ENCODE peak calls at places on chromosomes 5 and 9, in five cellular contexts. F is heart right ventricle, L is GM23248, R is A673, W is H9. Z is an unnamed sample. For H3K9me3, the result is how much of the 10 kb centered on the place peaks cover.

GRCh38 chr5:112878760-112879159 is 17.7 kb downstream of the SRP19 start:
- DNase-seq in R (no peak), W (no peak), F (no peak), L (no peak), Z (no peak)

GRCh38 chr5:56119050-56119449 is 114.1 kb downstream of the ANKRD55 start:
- DNase-seq in L (no peak), F (no peak), R (no peak), W (no peak), Z (no peak)

GRCh38 chr5:128304791-128305190 is 221.2 kb downstream of the SLC12A2 start:
- DNase-seq in F (no peak), W (no peak), R (no peak), L (peak), Z (no peak)

GRCh38 chr5:169649486-169649885 is 12.4 kb downstream of the DOCK2 start:
- DNase-seq in R (no peak), W (no peak), L (peak), F (no peak), Z (no peak)

GRCh38 chr9:113488490-113488889 is 25.0 kb downstream of the RGS3 start:
- DNase-seq in W (no peak), R (no peak), L (peak), F (peak), Z (no peak)

GRCh38 chr5:164148292-164148691 is 642.9 kb downstream of the MAT2B start:
- DNase-seq in L (no peak), R (no peak), F (no peak), W (no peak), Z (no peak)

GRCh38 chr9:16883586-16883985 is 13.1 kb upstream of the BNC2 start:
- DNase-seq in W (no peak), L (peak), F (no peak), R (no peak), Z (no peak)

GRCh38 chr9:110850401-110851135 is 182.0 kb downstream of the MUSK start:
- DNase-seq in W (no peak), R (peak), L (no peak), F (no peak), Z (no peak)

GRCh38 chr5:176533390-176533789 is 3.8 kb downstream of the RNF44 start:
- DNase-seq in F (peak), W (no peak), R (peak), L (no peak), Z (peak)

GRCh38 chr9:123571240-123571639 is 215.2 kb downstream of the CRB2 start:
- DNase-seq in W (no peak), F (no peak), L (no peak), R (no peak), Z (no peak)

GRCh38 chr5:55911784-55912653 is 60.9 kb downstream of the IL31RA start:
- DNase-seq in W (no peak), L (peak), R (no peak), F (no peak), Z (peak)

GRCh38 chr5:178398856-178399722 is 166.5 kb upstream of the PHYKPL start:
- DNase-seq in F (no peak), W (no peak), R (no peak), L (no peak), Z (no peak)

GRCh38 chr9:97895695-97896332 is 26.5 kb downstream of the TRMO start:
- DNase-seq in R (peak), L (peak), W (peak), F (no peak), Z (no peak)

GRCh38 chr5:135186662-135187522 is 152.9 kb upstream of the PITX1 start:
- DNase-seq in R (no peak), L (no peak), W (no peak), F (no peak), Z (no peak)

GRCh38 chr5:179312557-179313235 is 32.6 kb downstream of the ADAMTS2 start:
- DNase-seq in F (peak), R (no peak), L (no peak), W (no peak), Z (no peak)

GRCh38 chr5:91443761-91444467 is 60.8 kb upstream of the ARRDC3 start:
- DNase-seq in W (no peak), R (no peak), F (no peak), L (peak), Z (no peak)

GRCh38 chr9:114238919-114239879 is 83.7 kb upstream of the ORM1 start:
- DNase-seq in F (no peak), R (peak), W (peak), L (peak), Z (no peak)

GRCh38 chr5:7794301-7794700 is 56.6 kb downstream of the CFAP90 start:
- DNase-seq in L (no peak), F (no peak), W (no peak), R (no peak), Z (no peak)

GRCh38 chr5:116135344-116135743 is 50.5 kb downstream of the COMMD10 start:
- DNase-seq in L (no peak), R (no peak), W (no peak), F (no peak), Z (no peak)

GRCh38 chr5:32303755-32304120 is 9.0 kb downstream of the MTMR12 start:
- DNase-seq in W (no peak), R (no peak), F (no peak), L (no peak), Z (no peak)

GRCh38 chr9:82275531-82275930 is 287.0 kb downstream of the SPATA31D1 start:
- DNase-seq in L (peak), F (no peak), W (no peak), R (no peak), Z (no peak)

GRCh38 chr9:105243015-105243686 is 1.3 kb upstream of the SLC44A1 start:
- DNase-seq in F (no peak), W (no peak), R (no peak), L (peak), Z (no peak)

GRCh38 chr9:129834489-129835127 is 467 bp downstream of the C9orf78 start:
- DNase-seq in W (no peak), L (peak), F (no peak), R (no peak), Z (no peak)

GRCh38 chr5:132378580-132378979 is 9.1 kb downstream of the SLC22A5 start:
- DNase-seq in L (peak), W (no peak), R (no peak), F (no peak), Z (no peak)

GRCh38 chr5:36363101-36363500 is 61.4 kb upstream of the RANBP3L start:
- DNase-seq in R (no peak), F (no peak), L (peak), W (peak), Z (no peak)

DNA sequence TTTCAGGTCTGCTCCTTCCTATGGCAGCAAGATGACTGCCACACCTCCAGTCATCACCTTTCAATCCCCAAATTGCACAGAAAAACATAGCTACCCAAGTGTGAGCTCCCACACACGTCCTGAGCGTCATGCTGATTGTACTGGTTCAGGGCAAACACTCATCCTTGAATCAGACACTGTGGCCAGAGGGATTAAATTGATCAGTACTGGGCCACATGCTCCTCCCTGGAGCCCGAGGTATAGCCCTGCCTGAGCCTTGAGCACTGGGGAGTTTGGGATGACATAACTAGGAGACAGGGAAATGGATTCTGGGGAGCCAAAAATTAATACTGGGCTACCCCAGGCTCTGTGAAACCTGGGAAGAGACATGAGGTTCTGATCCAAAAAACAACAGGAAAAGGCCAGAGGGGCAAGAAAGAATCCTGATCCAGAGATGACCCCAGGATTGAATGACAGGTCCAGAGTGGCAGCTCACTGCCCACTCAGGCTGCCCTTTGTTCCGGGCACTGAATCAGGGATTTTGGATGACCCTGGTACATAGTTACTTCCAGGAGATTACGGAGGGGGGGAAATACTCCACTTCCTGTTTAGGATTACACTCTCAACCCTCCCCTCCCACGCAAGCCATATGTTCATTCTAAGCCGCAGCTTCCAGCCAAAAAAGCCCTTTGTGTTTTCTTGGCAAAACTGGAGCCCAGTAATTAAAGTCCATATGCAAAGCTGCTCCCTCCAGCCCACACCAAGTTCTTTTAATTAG is 141.6 kb upstream of the SPRY4 start:
- DNase-seq in L (peak), F (no peak), R (peak), W (no peak), Z (no peak)
- H3K27ac ChIP-seq in L (peak), F (no peak), R (peak), W (no peak), Z (no peak)

GRCh38 chr5:152730176-152730575 is 325.1 kb upstream of the NMUR2 start:
- DNase-seq in W (no peak), F (no peak), R (no peak), L (no peak), Z (no peak)
- H3K9me3 ChIP-seq in W (under half), F (under half), R (under half), L (under half), Z (under half)

GRCh38 chr9:93461414-93461743 is 8.0 kb upstream of the FAM120AOS start:
- DNase-seq in R (no peak), F (no peak), L (no peak), W (no peak), Z (no peak)

GRCh38 chr9:93460689-93461413 is 7.5 kb upstream of the FAM120AOS start:
- DNase-seq in F (no peak), L (no peak), R (no peak), W (no peak), Z (no peak)

GRCh38 chr9:93458702-93459101 is 5.3 kb upstream of the FAM120AOS start:
- DNase-seq in R (no peak), F (no peak), W (no peak), L (no peak), Z (no peak)

GRCh38 chr9:93461810-93462209 is 8.4 kb upstream of the FAM120AOS start:
- DNase-seq in F (no peak), W (no peak), R (no peak), L (peak), Z (no peak)

GRCh38 chr9:93459432-93459847 is 6.1 kb upstream of the FAM120AOS start:
- DNase-seq in L (no peak), W (no peak), R (no peak), F (no peak), Z (no peak)
- H3K27ac ChIP-seq in L (no peak), W (no peak), R (no peak), F (no peak), Z (peak)

GRCh38 chr9:80231847-80232246 is 660.1 kb downstream of the TLE4 start:
- DNase-seq in L (no peak), R (no peak), W (no peak), F (no peak), Z (no peak)
- H3K9me3 ChIP-seq in L (under half), R (under half), W (under half), F (under half), Z (under half)

DNA sequence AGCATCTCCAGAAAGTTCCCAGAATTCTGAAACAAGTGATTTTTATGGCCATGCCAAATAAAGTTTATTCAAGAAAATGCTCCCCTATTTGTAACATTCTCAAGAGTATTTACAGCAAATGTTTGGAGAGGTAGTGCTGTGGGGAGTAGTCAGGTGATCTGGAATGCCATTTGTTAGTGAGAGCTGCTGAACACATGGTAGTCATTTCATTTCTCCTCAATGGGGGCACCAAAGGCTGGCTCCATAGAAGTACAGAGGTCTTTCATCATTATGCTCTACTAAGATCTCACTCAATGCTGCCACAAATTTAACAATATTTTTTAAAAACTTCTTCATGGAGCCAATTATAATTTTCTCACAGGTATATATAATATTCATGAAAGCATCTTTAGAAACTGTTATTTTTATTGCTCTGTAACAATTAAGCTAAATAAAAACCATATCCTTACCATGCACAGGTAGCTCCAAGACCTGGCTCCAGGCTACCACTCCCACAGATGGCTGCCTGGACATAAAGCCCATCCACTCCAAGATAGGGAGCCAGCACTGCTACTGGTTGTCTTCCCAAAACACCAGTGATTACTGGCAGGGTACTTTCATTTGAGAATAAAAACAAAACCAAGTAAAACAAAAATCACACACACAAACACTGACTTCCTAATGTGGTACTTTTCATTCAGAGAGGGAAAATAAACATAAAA is 200.8 kb downstream of the PLK2 start:
- DNase-seq in L (no peak), F (no peak), R (no peak), W (no peak), Z (no peak)
- H3K27ac ChIP-seq in L (peak), F (no peak), R (no peak), W (no peak), Z (no peak)

GRCh38 chr5:19555436-19555835 is 432.6 kb downstream of the CDH18 start:
- DNase-seq in L (no peak), W (no peak), F (no peak), R (no peak), Z (no peak)

GRCh38 chr5:19554524-19554923 is 433.5 kb downstream of the CDH18 start:
- DNase-seq in W (no peak), R (no peak), L (no peak), F (no peak), Z (no peak)

DNA sequence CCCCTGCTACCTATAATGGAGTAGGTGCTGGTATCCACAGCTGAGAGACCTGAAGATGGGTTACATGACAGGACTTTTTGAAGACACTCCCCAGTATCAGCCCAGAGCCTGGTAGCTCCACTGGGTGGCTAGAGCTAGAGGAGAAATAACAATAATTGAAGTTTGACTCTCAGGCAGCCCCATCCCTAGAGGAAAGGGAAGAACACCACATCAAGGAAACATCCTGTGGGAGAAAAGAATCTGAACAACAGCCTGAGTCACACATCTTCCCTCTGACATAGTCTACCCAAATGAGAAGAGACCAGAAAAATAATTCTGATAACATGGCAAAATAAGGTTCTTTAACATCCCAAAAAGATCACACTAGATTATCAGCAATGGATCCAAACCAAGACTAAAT is 432.1 kb downstream of the CDH18 start:
- DNase-seq in W (no peak), R (no peak), F (no peak), L (no peak), Z (no peak)
- H3K9me3 ChIP-seq in W (under half), R (under half), F (under half), L (under half), Z (under half)

GRCh38 chr9:134773842-134774241 is 106.8 kb upstream of the FCN2 start:
- DNase-seq in L (no peak), R (no peak), F (peak), W (no peak), Z (no peak)
- H3K27ac ChIP-seq in L (no peak), R (no peak), F (peak), W (no peak), Z (no peak)

DNA sequence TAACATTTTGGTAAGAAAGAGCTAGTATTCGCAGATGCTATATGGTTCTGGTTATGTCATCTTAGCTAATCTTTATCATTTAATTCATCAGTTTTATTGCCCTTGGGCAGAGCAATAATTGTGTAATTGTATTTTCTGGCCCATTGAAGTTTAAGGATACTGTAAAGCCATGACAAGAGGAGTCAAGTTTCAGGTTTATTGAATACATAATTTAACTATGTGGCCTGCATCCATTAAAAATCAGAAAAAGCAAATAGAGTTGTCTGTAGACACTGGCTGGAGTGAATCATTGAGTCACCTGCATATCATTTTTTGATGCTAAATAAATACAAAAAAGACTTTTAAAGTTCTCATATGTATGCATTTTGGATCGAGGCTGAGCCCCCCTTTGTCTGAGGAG is 255.8 kb downstream of the PRELID2 start:
- DNase-seq in W (no peak), F (no peak), L (no peak), R (no peak), Z (no peak)
- H3K9me3 ChIP-seq in W (under half), F (under half), L (under half), R (under half), Z (under half)